ENCODE peak calls at places on chromosomes 5 and 9, in ten cellular contexts. E is foreskin fibroblast; Z is CD8-positive, alpha-beta T cell; I is heart left ventricle; H is AG04450; Y is dorsolateral prefrontal cortex; D is adrenal gland; C is HFF-Myc; V is choroid plexus epithelial cell; S is Caco-2. M is an unnamed sample.

GRCh38 chr5:83530186-83530585 is 58.6 kb downstream of the VCAN start:
- DNase-seq in D (no peak), Y (no peak), C (no peak), V (peak; percentile 73), E (no peak), I (no peak), Z (no peak), S (no peak), H (no peak), M (no peak)

GRCh38 chr5:142674438-142675210 is 11.3 kb downstream of the FGF1 start:
- DNase-seq in I (no peak), E (peak; percentile 92), C (peak; percentile 67), H (peak; percentile 41), S (no peak), D (no peak), Y (no peak), Z (no peak), V (peak; percentile 64), M (no peak)

GRCh38 chr9:109639666-109640231 is 140.2 kb upstream of the PALM2AKAP2 start:
- DNase-seq in E (no peak), Z (no peak), S (no peak), D (no peak), C (no peak), Y (no peak), V (no peak), H (no peak), I (no peak), M (no peak)

GRCh38 chr9:14661421-14662059 is 31.7 kb downstream of the ZDHHC21 start:
- DNase-seq in S (no peak), E (peak; percentile 27), I (no peak), Z (no peak), V (peak; percentile 63), C (no peak), Y (no peak), D (no peak), H (peak; percentile 4), M (no peak)

GRCh38 chr5:136047858-136048257 is 19.1 kb downstream of the TGFBI start:
- DNase-seq in Z (no peak), D (peak; percentile 53), H (no peak), V (no peak), E (no peak), I (no peak), Y (no peak), S (no peak), C (no peak), M (no peak)

GRCh38 chr5:52994266-52994665 is 5.1 kb downstream of the ITGA2 start:
- DNase-seq in S (no peak), C (no peak), Y (no peak), D (no peak), I (no peak), E (peak; percentile 71), H (no peak), Z (no peak), V (peak; percentile 37), M (no peak)

GRCh38 chr9:74681901-74682300 is 184.8 kb downstream of the RORB start:
- DNase-seq in V (peak; percentile 37), H (no peak), C (no peak), Z (no peak), D (peak; percentile 53), E (no peak), S (no peak), I (no peak), Y (no peak), M (no peak)

GRCh38 chr5:154478224-154478565 is at the start of gene HAND1:
- DNase-seq in D (peak; percentile 19), E (peak; percentile 49), Y (no peak), C (no peak), Z (no peak), H (no peak), S (peak; percentile 57), I (peak; percentile 84), V (no peak), M (no peak)

GRCh38 chr5:91384671-91385430 is 1.7 kb upstream of the ARRDC3 start:
- DNase-seq in E (peak; percentile 91), H (peak; percentile 67), Z (no peak), V (peak; percentile 97), S (peak; percentile 72), I (no peak), D (peak; percentile 68), C (peak; percentile 88), Y (no peak), M (peak; percentile 85)

GRCh38 chr5:141940695-141941271 is 17.1 kb downstream of the DELE1 start:
- DNase-seq in Y (no peak), E (peak; percentile 44), D (peak; percentile 40), Z (no peak), C (no peak), S (no peak), H (no peak), V (peak; percentile 66), I (no peak), M (no peak)

GRCh38 chr5:95928724-95929253 is 32.9 kb downstream of the ELL2 start:
- DNase-seq in Z (no peak), I (no peak), H (no peak), C (no peak), Y (no peak), D (no peak), V (no peak), S (no peak), E (no peak), M (no peak)

GRCh38 chr9:110256142-110256391 is 240 bp downstream of the TXN start:
- DNase-seq in E (no peak), H (no peak), D (no peak), C (no peak), I (no peak), S (no peak), Y (no peak), Z (no peak), V (no peak), M (no peak)

GRCh38 chr5:52481851-52482250 is 305.9 kb upstream of the ITGA1 start:
- DNase-seq in H (no peak), Y (no peak), D (no peak), I (no peak), Z (no peak), S (no peak), C (no peak), V (no peak), E (no peak), M (no peak)

GRCh38 chr5:149550608-149551226 is 522 bp downstream of the CSNK1A1 start:
- DNase-seq in C (no peak), S (no peak), I (no peak), H (no peak), E (peak; percentile 23), V (peak; percentile 21), Z (no peak), Y (no peak), D (no peak), M (no peak)

GRCh38 chr9:76709020-76709419 is 55.2 kb upstream of the PCA3 start:
- DNase-seq in C (no peak), S (no peak), E (no peak), I (no peak), Y (no peak), Z (no peak), H (no peak), V (no peak), D (no peak), M (no peak)

GRCh38 chr9:94921072-94921471 is 194.6 kb downstream of the AOPEP start:
- DNase-seq in E (peak; percentile 64), I (no peak), H (no peak), V (peak; percentile 66), S (no peak), C (no peak), Y (no peak), Z (no peak), D (no peak), M (no peak)

GRCh38 chr5:178403351-178403750 is 170.7 kb upstream of the PHYKPL start:
- DNase-seq in I (no peak), C (no peak), D (no peak), H (no peak), S (no peak), Z (no peak), Y (no peak), E (no peak), V (no peak), M (no peak)

GRCh38 chr9:15104826-15105420 is 194.7 kb upstream of the FREM1 start:
- DNase-seq in Y (no peak), Z (peak; percentile 5), V (peak; percentile 65), E (peak; percentile 51), S (peak; percentile 40), D (no peak), C (no peak), I (no peak), H (peak; percentile 4), M (peak; percentile 1)

GRCh38 chr5:9710069-9710468 is 79.9 kb upstream of the TAS2R1 start:
- DNase-seq in S (no peak), I (no peak), Z (no peak), C (no peak), D (no peak), H (no peak), Y (no peak), E (no peak), V (no peak), M (no peak)

GRCh38 chr9:94913550-94913949 is 187.1 kb downstream of the AOPEP start:
- DNase-seq in V (no peak), C (no peak), Z (no peak), Y (no peak), I (no peak), S (no peak), H (no peak), E (no peak), D (no peak), M (no peak)

GRCh38 chr9:137811283-137811870 is 66.2 kb upstream of the CACNA1B start:
- DNase-seq in D (no peak), V (no peak), Z (no peak), S (no peak), E (peak; percentile 69), C (no peak), I (no peak), H (no peak), Y (no peak), M (no peak)

GRCh38 chr5:114339108-114339507 is 22.8 kb upstream of the KCNN2 start:
- DNase-seq in C (no peak), V (no peak), D (no peak), H (no peak), I (no peak), Z (no peak), S (no peak), Y (no peak), E (no peak), M (no peak)
- H3K4me3 ChIP-seq in C (no peak overlapping the region), V (no peak overlapping the region), D (no peak overlapping the region), H (no peak overlapping the region), I (no peak overlapping the region), Z (no peak overlapping the region), S (no peak overlapping the region), Y (no peak overlapping the region), E (no peak overlapping the region), M (no peak overlapping the region)

GRCh38 chr9:69785757-69786156 is 25.9 kb upstream of the PTAR1 start:
- DNase-seq in H (peak; percentile 52), Y (no peak), I (no peak), Z (no peak), E (peak; percentile 65), C (no peak), S (no peak), D (no peak), V (peak; percentile 49), M (no peak)
- TF ChIP-seq CTCF in H (peak; percentile 72), Y (no peak), I (no peak), Z (no peak), E (peak; percentile 30), C (no peak), S (no peak), D (no peak), V (peak; percentile 44), M (peak; percentile 45)

GRCh38 chr5:59765446-59765845 is 128.1 kb downstream of the PDE4D start:
- DNase-seq in D (no peak), I (no peak), E (no peak), Z (no peak), S (no peak), Y (no peak), V (no peak), H (no peak), C (no peak), M (no peak)
- H3K4me3 ChIP-seq in D (no peak overlapping the region), I (no peak overlapping the region), E (no peak overlapping the region), Z (no peak overlapping the region), S (no peak overlapping the region), Y (no peak overlapping the region), V (no peak overlapping the region), H (no peak overlapping the region), C (no peak overlapping the region), M (no peak overlapping the region)

GRCh38 chr5:38404667-38405276 is 146.4 kb downstream of the EGFLAM start:
- DNase-seq in H (no peak), E (no peak), S (peak; percentile 46), I (no peak), V (no peak), Z (no peak), D (no peak), C (no peak), Y (no peak), M (no peak)
- TF ChIP-seq CTCF in H (peak; percentile 19), E (no peak), S (peak; percentile 68), I (no peak), V (peak; percentile 50), Z (no peak), D (peak; percentile 13), C (peak; percentile 21), Y (no peak), M (peak; percentile 80)